ENCODE peak calls at places on chromosomes 16 and 17, in seven cellular contexts. A is endodermal cell, C is adrenal gland, M is heart right ventricle, O is astrocyte of the spinal cord, R is GM12865, E is Panc1. G is an unnamed sample.

GRCh38 chr17:51640108-51640622 is 379.8 kb downstream of the UTP18 start:
- DNase-seq in A (peak), O (no peak), R (peak), E (peak), C (no peak), M (no peak), G (peak)

GRCh38 chr17:41415833-41416335 is 8.5 kb downstream of the KRT37 start:
- DNase-seq in R (no peak), O (peak), E (no peak), M (no peak), C (peak), A (no peak), G (no peak)

GRCh38 chr17:15744885-15745284 is 12.8 kb downstream of the TBC1D26 start:
- DNase-seq in R (no peak), M (no peak), E (no peak), O (peak), A (peak), C (no peak), G (no peak)

GRCh38 chr16:89118361-89119061 is 24.9 kb downstream of the ACSF3 start:
- DNase-seq in E (no peak), R (no peak), C (peak), M (no peak), O (peak), A (peak), G (no peak)

GRCh38 chr16:84454611-84455010 is 49.8 kb downstream of the MEAK7 start:
- DNase-seq in M (no peak), A (peak), C (no peak), R (no peak), E (no peak), O (no peak), G (no peak)

GRCh38 chr16:17947165-17947564 is 389.4 kb downstream of the NPIPA8 start:
- DNase-seq in O (no peak), E (no peak), C (no peak), M (no peak), R (no peak), A (no peak), G (no peak)

GRCh38 chr17:78526231-78527025 is 50.8 kb downstream of the DNAH17 start:
- DNase-seq in E (no peak), R (no peak), M (no peak), C (no peak), O (no peak), A (peak), G (no peak)

GRCh38 chr17:16652847-16653366 is 743 bp downstream of the ZNF624 start:
- DNase-seq in R (no peak), C (no peak), O (no peak), A (no peak), M (no peak), E (no peak), G (no peak)

GRCh38 chr16:11133344-11133921 is 122.6 kb downstream of the SOCS1 start:
- DNase-seq in O (peak), C (peak), E (peak), M (peak), A (no peak), R (no peak), G (no peak)

GRCh38 chr16:52573365-52574104 is 26.6 kb upstream of the TOX3 start:
- DNase-seq in O (no peak), C (no peak), M (no peak), A (no peak), E (no peak), R (no peak), G (no peak)

GRCh38 chr16:74760007-74760767 is 14.4 kb downstream of the FA2H start:
- DNase-seq in E (no peak), A (no peak), M (no peak), C (no peak), O (no peak), R (peak), G (no peak)

GRCh38 chr16:72371307-72372081 is 199.5 kb upstream of the PMFBP1 start:
- DNase-seq in M (no peak), E (no peak), C (no peak), A (peak), O (peak), R (no peak), G (peak)

GRCh38 chr17:19274893-19275292 is 37.7 kb downstream of the EPN2 start:
- DNase-seq in M (no peak), R (no peak), O (peak), C (no peak), A (no peak), E (no peak), G (no peak)

GRCh38 chr16:87416826-87417471 is 24.8 kb downstream of the MAP1LC3B start:
- DNase-seq in M (no peak), O (peak), A (no peak), E (no peak), C (peak), R (peak), G (peak)

GRCh38 chr17:66343531-66344078 is 41.2 kb downstream of the PRKCA start:
- DNase-seq in M (no peak), E (no peak), C (peak), O (no peak), A (no peak), R (no peak), G (no peak)

GRCh38 chr16:66972983-66973382 is 11.9 kb downstream of the CES3 start:
- DNase-seq in R (no peak), M (no peak), O (no peak), C (no peak), A (peak), E (no peak), G (no peak)

GRCh38 chr17:17964710-17965109 is 7.5 kb downstream of the TOM1L2 start:
- DNase-seq in O (no peak), C (peak), R (no peak), E (no peak), M (no peak), A (no peak), G (no peak)

GRCh38 chr17:77420804-77421634 is 280.2 kb downstream of the SEC14L1 start:
- DNase-seq in C (no peak), R (peak), E (no peak), M (no peak), O (peak), A (peak), G (peak)
- TF ChIP-seq CTCF in C (no peak), R (no peak), E (no peak), M (no peak), O (no peak), A (no peak), G (no peak)

GRCh38 chr17:1147664-1148063 is 32.1 kb downstream of the ABR start:
- DNase-seq in M (no peak), C (peak), E (peak), O (peak), R (no peak), A (peak), G (no peak)
- TF ChIP-seq CTCF in M (peak), C (no peak), E (no peak), O (peak), R (no peak), A (peak), G (no peak)

DNA sequence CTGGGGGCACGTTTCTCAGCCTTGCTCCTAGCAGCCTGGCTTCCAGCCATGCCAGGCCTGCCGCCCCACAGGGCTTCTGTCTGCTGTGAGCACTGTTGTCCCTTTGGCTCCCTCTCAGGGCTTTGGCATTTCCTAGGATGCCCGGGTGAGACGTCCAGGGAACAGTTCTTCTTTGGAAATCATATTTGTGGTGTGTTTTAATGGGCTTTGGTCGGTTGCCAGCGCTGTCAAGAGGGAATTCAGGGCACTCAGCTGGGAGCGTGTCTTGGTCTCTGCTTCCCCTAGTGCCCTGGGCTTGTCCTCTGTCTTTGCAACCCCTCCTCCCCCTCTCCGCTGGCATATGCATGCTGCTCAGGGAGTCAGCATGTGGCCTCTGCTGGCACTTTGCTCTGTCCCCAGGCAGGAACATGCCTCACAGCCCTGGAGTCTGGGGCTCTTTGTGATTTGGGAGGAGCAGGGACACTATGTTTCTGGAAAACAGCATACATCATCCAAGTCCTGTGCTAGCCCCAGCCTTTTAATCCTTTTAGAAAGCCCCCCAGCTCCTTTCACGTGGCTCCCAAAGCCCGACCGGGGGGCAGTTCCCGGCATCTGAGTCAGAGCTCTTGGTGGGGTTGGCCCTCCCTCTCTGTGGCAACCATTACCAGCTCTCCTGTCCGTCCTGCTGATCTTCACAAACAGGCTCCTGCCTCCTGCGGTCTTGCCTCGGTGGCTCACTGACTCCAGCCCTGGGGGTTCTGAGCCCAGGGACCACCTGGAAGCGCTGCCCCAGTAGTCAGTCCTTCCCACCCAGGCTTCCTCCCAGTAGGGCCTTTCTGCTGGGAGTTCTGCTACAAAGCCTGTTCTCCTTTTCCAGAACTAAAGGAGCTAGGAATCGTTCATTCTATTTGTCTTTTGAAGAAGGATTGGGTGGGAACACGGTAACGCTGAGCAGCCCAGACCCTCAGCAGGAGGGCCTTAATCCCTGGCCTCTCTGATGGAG is 26.7 kb downstream of the SAP30BP start:
- DNase-seq in O (peak), A (peak), E (no peak), C (no peak), R (no peak), M (peak), G (no peak)
- TF ChIP-seq CTCF in O (no peak), A (no peak), E (no peak), C (no peak), R (no peak), M (no peak), G (no peak)

GRCh38 chr17:13513039-13513405 is 88.7 kb downstream of the HS3ST3A1 start:
- DNase-seq in O (peak), A (no peak), M (no peak), E (no peak), R (no peak), C (no peak), G (no peak)
- TF ChIP-seq CTCF in O (no peak), A (no peak), M (no peak), E (no peak), R (no peak), C (no peak), G (no peak)

DNA sequence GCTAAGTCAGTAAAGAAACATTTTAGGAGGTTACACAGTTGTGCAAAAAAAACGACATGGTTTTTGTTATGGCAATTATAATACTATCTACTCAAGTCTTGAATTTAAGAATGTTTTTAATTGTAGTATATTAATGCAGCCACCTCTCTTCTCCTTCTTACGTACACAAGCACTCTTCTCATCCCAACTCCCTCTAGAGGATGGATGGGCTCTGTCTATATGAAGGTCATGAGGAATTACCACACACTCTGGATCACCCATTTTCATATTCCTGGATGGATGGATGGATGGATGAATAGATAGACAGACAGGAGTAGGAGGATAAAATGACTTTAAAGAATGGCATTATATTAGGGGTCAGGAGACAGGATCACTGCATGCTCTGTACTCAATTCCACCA is 120.0 kb downstream of the PHKB start:
- DNase-seq in A (no peak), M (no peak), E (no peak), O (no peak), C (no peak), R (no peak), G (no peak)
- TF ChIP-seq CTCF in A (peak), M (no peak), E (peak), O (no peak), C (no peak), R (no peak), G (no peak)